ENCODE peak calls at places on chromosomes 13 and 19, in four cellular contexts. One of them, this sample, is unnamed.

GRCh38 chr13:80116107-80116506 is 224.8 kb downstream of the SPRY2 start:
- DNase-seq in neural progenitor cell: no peak
- DNase-seq in mesendoderm: no peak
- DNase-seq in IMR-90: peak; percentile 88
- DNase-seq in this sample: no peak

GRCh38 chr13:46831588-46832194 is 34.7 kb upstream of the ESD start:
- DNase-seq in neural progenitor cell: peak; percentile 61
- DNase-seq in mesendoderm: peak; percentile 45
- DNase-seq in IMR-90: peak; percentile 58
- DNase-seq in this sample: peak; percentile 48

GRCh38 chr13:85665286-85665685 is 133.9 kb downstream of the SLITRK6 start:
- DNase-seq in neural progenitor cell: no peak
- DNase-seq in mesendoderm: peak; percentile 13
- DNase-seq in IMR-90: peak; percentile 82
- DNase-seq in this sample: no peak

GRCh38 chr19:12891553-12892021 is 627 bp downstream of the GCDH start:
- DNase-seq in neural progenitor cell: no peak
- DNase-seq in mesendoderm: peak; percentile 21
- DNase-seq in IMR-90: no peak
- DNase-seq in this sample: no peak

GRCh38 chr13:51827254-51827653 is 17.7 kb downstream of the TMEM272 start:
- DNase-seq in neural progenitor cell: no peak
- DNase-seq in mesendoderm: no peak
- DNase-seq in IMR-90: no peak
- DNase-seq in this sample: no peak

GRCh38 chr13:30679483-30680330 is 55.6 kb upstream of the ALOX5AP start:
- DNase-seq in neural progenitor cell: peak; percentile 60
- DNase-seq in mesendoderm: peak; percentile 56
- DNase-seq in IMR-90: peak; percentile 41
- DNase-seq in this sample: no peak

GRCh38 chr13:103605546-103606326 is 539.5 kb upstream of the SLC10A2 start:
- DNase-seq in neural progenitor cell: no peak
- DNase-seq in mesendoderm: no peak
- DNase-seq in IMR-90: no peak
- DNase-seq in this sample: no peak

GRCh38 chr13:50618206-50618605 is 225.3 kb downstream of the DLEU7 start:
- DNase-seq in neural progenitor cell: no peak
- DNase-seq in mesendoderm: no peak
- DNase-seq in IMR-90: no peak
- DNase-seq in this sample: no peak

GRCh38 chr19:48818234-48818823 is 7.5 kb upstream of the BCAT2 start:
- DNase-seq in neural progenitor cell: no peak
- DNase-seq in mesendoderm: no peak
- DNase-seq in IMR-90: no peak
- DNase-seq in this sample: peak; percentile 70

GRCh38 chr19:31781542-31781941 is 432.3 kb upstream of the TSHZ3 start:
- DNase-seq in neural progenitor cell: no peak
- DNase-seq in mesendoderm: no peak
- DNase-seq in IMR-90: no peak
- DNase-seq in this sample: no peak

GRCh38 chr13:32443111-32443510 is 15.2 kb upstream of the N4BP2L1 start:
- DNase-seq in neural progenitor cell: no peak
- DNase-seq in mesendoderm: peak; percentile 18
- DNase-seq in IMR-90: peak; percentile 23
- DNase-seq in this sample: no peak

GRCh38 chr13:93628136-93628535 is 401.5 kb downstream of the GPC6 start:
- DNase-seq in neural progenitor cell: no peak
- DNase-seq in mesendoderm: peak; percentile 41
- DNase-seq in IMR-90: no peak
- DNase-seq in this sample: no peak

GRCh38 chr13:51800456-51800855 is 3.5 kb downstream of the DHRS12 start:
- DNase-seq in neural progenitor cell: no peak
- DNase-seq in mesendoderm: no peak
- DNase-seq in IMR-90: no peak
- DNase-seq in this sample: no peak

GRCh38 chr13:96946709-96947311 is 47.5 kb downstream of the OXGR1 start:
- DNase-seq in neural progenitor cell: no peak
- DNase-seq in mesendoderm: no peak
- DNase-seq in IMR-90: no peak
- DNase-seq in this sample: peak; percentile 50

GRCh38 chr19:49361438-49362047 is 673 bp downstream of the TEAD2 start:
- DNase-seq in neural progenitor cell: peak; percentile 90
- DNase-seq in mesendoderm: peak; percentile 88
- DNase-seq in IMR-90: peak; percentile 80
- DNase-seq in this sample: peak; percentile 88

GRCh38 chr19:13833330-13834265 is 38.4 kb downstream of the ZSWIM4 start:
- DNase-seq in neural progenitor cell: peak; percentile 95
- DNase-seq in mesendoderm: peak; percentile 94
- DNase-seq in IMR-90: peak; percentile 86
- DNase-seq in this sample: peak; percentile 97

GRCh38 chr13:107650081-107650701 is 565.1 kb downstream of the LIG4 start:
- DNase-seq in neural progenitor cell: peak; percentile 85
- DNase-seq in mesendoderm: peak; percentile 78
- DNase-seq in IMR-90: peak; percentile 62
- DNase-seq in this sample: peak; percentile 33

GRCh38 chr19:11437955-11438354 is 2.5 kb downstream of the PRKCSH start:
- DNase-seq in neural progenitor cell: no peak
- DNase-seq in mesendoderm: no peak
- DNase-seq in IMR-90: no peak
- DNase-seq in this sample: no peak

GRCh38 chr19:32453736-32454135 is 48.2 kb downstream of the DPY19L3 start:
- DNase-seq in neural progenitor cell: no peak
- DNase-seq in mesendoderm: no peak
- DNase-seq in IMR-90: peak; percentile 54
- DNase-seq in this sample: no peak

GRCh38 chr19:46654621-46655152 is 6.3 kb downstream of the DACT3 start:
- DNase-seq in neural progenitor cell: peak; percentile 70
- DNase-seq in mesendoderm: peak; percentile 44
- DNase-seq in IMR-90: no peak
- DNase-seq in this sample: no peak

GRCh38 chr19:48654299-48655059 is 8.5 kb upstream of the CA11 start:
- DNase-seq in neural progenitor cell: no peak
- DNase-seq in mesendoderm: no peak
- DNase-seq in IMR-90: no peak
- DNase-seq in this sample: no peak

GRCh38 chr19:3373971-3374368 is 7.6 kb downstream of the NFIC start:
- DNase-seq in neural progenitor cell: no peak
- DNase-seq in mesendoderm: no peak
- DNase-seq in IMR-90: no peak
- DNase-seq in this sample: no peak

GRCh38 chr13:112931028-112931934 is 37.7 kb upstream of the MCF2L start:
- DNase-seq in neural progenitor cell: peak; percentile 73
- DNase-seq in mesendoderm: peak; percentile 83
- DNase-seq in IMR-90: peak; percentile 76
- DNase-seq in this sample: peak; percentile 66

GRCh38 chr13:72850959-72851677 is 69.2 kb downstream of the PIBF1 start:
- DNase-seq in neural progenitor cell: peak; percentile 3
- DNase-seq in mesendoderm: no peak
- DNase-seq in IMR-90: no peak
- DNase-seq in this sample: peak; percentile 22

GRCh38 chr19:41479757-41480191 is 36.8 kb downstream of the ERICH4 start:
- DNase-seq in neural progenitor cell: no peak
- DNase-seq in mesendoderm: no peak
- DNase-seq in IMR-90: no peak
- DNase-seq in this sample: no peak

GRCh38 chr13:104318121-104318520 is 1251.9 kb upstream of the SLC10A2 start:
- DNase-seq in neural progenitor cell: peak; percentile 18
- DNase-seq in mesendoderm: no peak
- DNase-seq in IMR-90: peak; percentile 49
- DNase-seq in this sample: no peak

GRCh38 chr13:111380431-111380830 is 60.0 kb downstream of the TEX29 start:
- DNase-seq in neural progenitor cell: no peak
- DNase-seq in mesendoderm: no peak
- DNase-seq in IMR-90: no peak
- DNase-seq in this sample: no peak

GRCh38 chr19:3621689-3622088 is 4.9 kb downstream of the CACTIN start:
- DNase-seq in neural progenitor cell: no peak
- DNase-seq in mesendoderm: no peak
- DNase-seq in IMR-90: no peak
- DNase-seq in this sample: no peak

GRCh38 chr19:32339988-32340874 is 5.2 kb upstream of the ZNF507 start:
- DNase-seq in neural progenitor cell: peak; percentile 68
- DNase-seq in mesendoderm: peak; percentile 68
- DNase-seq in IMR-90: peak; percentile 27
- DNase-seq in this sample: peak; percentile 66

GRCh38 chr13:40220299-40220935 is 446.0 kb downstream of the FOXO1 start:
- DNase-seq in neural progenitor cell: no peak
- DNase-seq in mesendoderm: no peak
- DNase-seq in IMR-90: no peak
- DNase-seq in this sample: no peak

GRCh38 chr19:33063356-33064116 is 1.2 kb downstream of the RHPN2 start:
- DNase-seq in neural progenitor cell: peak; percentile 52
- DNase-seq in mesendoderm: no peak
- DNase-seq in IMR-90: peak; percentile 30
- DNase-seq in this sample: peak; percentile 86

GRCh38 chr13:29484796-29485195 is 110.7 kb downstream of the SLC7A1 start:
- DNase-seq in neural progenitor cell: no peak
- DNase-seq in mesendoderm: no peak
- DNase-seq in IMR-90: no peak
- DNase-seq in this sample: no peak
- H3K4me1 ChIP-seq in neural progenitor cell: peaks cover 22% of the 10 kb centered on the region
- H3K4me1 ChIP-seq in mesendoderm: peaks cover 11% of the 10 kb centered on the region
- H3K4me1 ChIP-seq in IMR-90: no peaks in the 10 kb centered on the region
- H3K4me1 ChIP-seq in this sample: no peaks in the 10 kb centered on the region

DNA sequence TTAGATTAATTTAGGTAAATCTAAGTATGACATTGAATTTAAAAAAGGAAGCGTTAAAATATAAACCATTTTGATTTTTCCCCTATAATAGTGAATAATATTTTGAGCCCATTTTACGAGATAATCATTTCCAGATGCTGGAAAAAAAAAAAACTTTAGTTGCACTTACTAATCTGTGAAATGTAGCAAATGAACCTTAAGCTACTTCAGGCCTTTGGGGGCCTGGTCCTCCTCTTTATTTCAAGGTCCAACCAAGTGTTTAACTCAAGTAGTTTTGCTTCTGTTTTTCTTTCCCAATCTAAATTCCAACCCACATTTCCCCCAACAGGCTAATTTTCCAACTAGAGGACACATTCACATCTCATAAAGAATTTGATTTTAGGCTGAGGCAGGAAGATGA is 101.2 kb downstream of the TNFRSF19 start:
- DNase-seq in neural progenitor cell: no peak
- DNase-seq in mesendoderm: no peak
- DNase-seq in IMR-90: no peak
- DNase-seq in this sample: no peak
- H3K9ac ChIP-seq in neural progenitor cell: no peak overlapping the region
- H3K9ac ChIP-seq in mesendoderm: no peak overlapping the region
- H3K9ac ChIP-seq in IMR-90: peak overlapping the region; percentile 56
- H3K9ac ChIP-seq in this sample: no peak overlapping the region

GRCh38 chr19:5949792-5950305 is 28.1 kb downstream of the RANBP3 start:
- DNase-seq in neural progenitor cell: no peak
- DNase-seq in mesendoderm: no peak
- DNase-seq in IMR-90: no peak
- DNase-seq in this sample: no peak

GRCh38 chr19:5943623-5944022 is 29.6 kb downstream of the CAPS start:
- DNase-seq in neural progenitor cell: no peak
- DNase-seq in mesendoderm: no peak
- DNase-seq in IMR-90: peak; percentile 82
- DNase-seq in this sample: no peak

GRCh38 chr19:5950744-5951143 is 27.2 kb downstream of the RANBP3 start:
- DNase-seq in neural progenitor cell: peak; percentile 69
- DNase-seq in mesendoderm: no peak
- DNase-seq in IMR-90: no peak
- DNase-seq in this sample: no peak

GRCh38 chr19:5948697-5949564 is 29.0 kb downstream of the RANBP3 start:
- DNase-seq in neural progenitor cell: no peak
- DNase-seq in mesendoderm: no peak
- DNase-seq in IMR-90: no peak
- DNase-seq in this sample: no peak

DNA sequence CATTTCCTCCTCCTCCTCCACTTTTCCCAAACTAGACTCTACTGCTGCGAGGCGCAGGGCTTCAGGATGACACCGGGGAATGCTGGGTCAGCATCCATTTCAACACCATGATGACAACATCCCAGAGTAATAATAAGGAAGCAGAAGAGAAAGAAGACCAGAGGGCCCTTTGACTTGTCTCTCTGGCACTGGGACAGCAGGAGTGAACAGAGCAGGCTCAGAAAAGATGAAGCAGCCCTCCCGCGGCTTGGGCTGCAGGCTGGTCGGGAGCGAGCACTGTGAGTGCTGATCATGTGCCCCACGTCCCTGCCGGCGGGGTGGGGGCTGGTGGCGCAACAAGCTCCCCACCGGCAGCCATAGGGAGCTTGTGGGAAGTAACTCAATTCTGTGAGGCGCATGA is 30.5 kb downstream of the RANBP3 start:
- DNase-seq in neural progenitor cell: no peak
- DNase-seq in mesendoderm: no peak
- DNase-seq in IMR-90: peak; percentile 67
- DNase-seq in this sample: no peak
- H3K4me1 ChIP-seq in neural progenitor cell: peaks cover 48% of the 10 kb centered on the region
- H3K4me1 ChIP-seq in mesendoderm: peaks cover 12% of the 10 kb centered on the region
- H3K4me1 ChIP-seq in IMR-90: peaks cover 51% of the 10 kb centered on the region
- H3K4me1 ChIP-seq in this sample: no peaks in the 10 kb centered on the region

GRCh38 chr19:18894254-18895037 is 1.5 kb downstream of the CERS1 start:
- DNase-seq in neural progenitor cell: peak; percentile 85
- DNase-seq in mesendoderm: peak; percentile 62
- DNase-seq in IMR-90: peak; percentile 35
- DNase-seq in this sample: no peak

GRCh38 chr19:18893573-18894253 is 2.2 kb downstream of the CERS1 start:
- DNase-seq in neural progenitor cell: no peak
- DNase-seq in mesendoderm: no peak
- DNase-seq in IMR-90: no peak
- DNase-seq in this sample: no peak

GRCh38 chr19:18896421-18896841 is 473 bp upstream of the CERS1 start:
- DNase-seq in neural progenitor cell: peak; percentile 38
- DNase-seq in mesendoderm: no peak
- DNase-seq in IMR-90: no peak
- DNase-seq in this sample: no peak

GRCh38 chr19:18895828-18896341 is at the start of gene CERS1:
- DNase-seq in neural progenitor cell: peak; percentile 82
- DNase-seq in mesendoderm: peak; percentile 51
- DNase-seq in IMR-90: no peak
- DNase-seq in this sample: no peak

DNA sequence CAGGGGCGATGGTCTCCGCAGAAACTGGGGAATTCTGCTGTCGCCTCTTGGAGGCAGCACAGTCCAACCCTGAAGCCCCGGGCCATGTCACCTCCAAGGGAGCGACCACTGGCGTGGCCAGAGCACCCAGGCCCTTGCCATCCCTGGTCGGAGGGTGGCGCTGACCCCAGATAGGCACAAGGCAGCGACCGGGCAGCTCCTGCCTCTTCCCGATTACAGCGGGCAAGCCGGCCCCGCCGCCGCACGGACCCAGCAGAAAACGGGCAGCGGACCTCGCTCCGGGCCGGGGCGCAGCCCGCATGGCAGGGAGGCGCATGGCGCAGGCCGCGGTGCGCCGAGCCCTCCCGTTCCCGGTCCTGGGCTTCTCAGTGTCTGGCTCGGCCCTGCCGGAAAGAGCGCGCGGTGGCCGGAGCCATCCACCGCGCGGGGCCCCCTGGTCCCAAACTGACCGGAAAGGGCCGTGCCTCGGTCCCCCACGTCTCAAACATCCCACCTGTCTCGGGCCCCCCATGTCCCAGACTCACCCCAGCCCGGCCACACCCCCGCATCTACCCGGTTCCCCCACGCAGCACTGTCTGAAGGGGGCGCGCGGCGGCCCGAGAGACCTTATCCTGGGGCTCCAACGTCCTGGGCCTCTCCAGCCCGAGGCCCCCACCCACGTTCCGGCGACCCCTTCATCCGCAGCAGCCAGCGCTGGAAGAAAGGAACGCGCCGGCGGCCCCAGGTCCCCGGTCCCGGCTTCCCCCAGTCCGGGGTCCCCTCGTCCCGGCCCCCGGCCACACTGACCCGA is 725 bp downstream of the CERS1 start:
- DNase-seq in neural progenitor cell: peak; percentile 90
- DNase-seq in mesendoderm: peak; percentile 81
- DNase-seq in IMR-90: no peak
- DNase-seq in this sample: no peak
- H3K9ac ChIP-seq in neural progenitor cell: peak overlapping the region; percentile 15
- H3K9ac ChIP-seq in mesendoderm: peak overlapping the region; percentile 76
- H3K9ac ChIP-seq in IMR-90: peak overlapping the region; percentile 9
- H3K9ac ChIP-seq in this sample: no peak overlapping the region